ENCODE peak calls at places on chromosomes 7 and 10, in five cellular contexts. One of them, this sample, is unnamed.
A peak's percentile ranks its signal among the peaks of the same experiment; 100 is the strongest.

GRCh38 chr10:49690673-49691356 is 11.4 kb downstream of the C10orf53 start:
- DNase-seq in SK-N-SH: peak; percentile 70
- DNase-seq in A549: no peak
- DNase-seq in K562: no peak
- DNase-seq in H1: no peak
- DNase-seq in this sample: no peak

GRCh38 chr7:55594870-55595269 is 22.6 kb upstream of the VOPP1 start:
- DNase-seq in SK-N-SH: no peak
- DNase-seq in A549: no peak
- DNase-seq in K562: no peak
- DNase-seq in H1: no peak
- DNase-seq in this sample: no peak

GRCh38 chr7:28296571-28297483 is 115.5 kb upstream of the CREB5 start:
- DNase-seq in SK-N-SH: no peak
- DNase-seq in A549: peak; percentile 18
- DNase-seq in K562: peak; percentile 12
- DNase-seq in H1: peak; percentile 43
- DNase-seq in this sample: no peak

GRCh38 chr10:132634241-132634946 is 96.8 kb downstream of the INPP5A start:
- DNase-seq in SK-N-SH: no peak
- DNase-seq in A549: no peak
- DNase-seq in K562: no peak
- DNase-seq in H1: no peak
- DNase-seq in this sample: no peak

GRCh38 chr10:110504111-110504735 is 6.5 kb downstream of the DUSP5 start:
- DNase-seq in SK-N-SH: no peak
- DNase-seq in A549: no peak
- DNase-seq in K562: peak; percentile 44
- DNase-seq in H1: no peak
- DNase-seq in this sample: no peak

GRCh38 chr7:106848851-106849442 is 16.1 kb upstream of the PIK3CG start:
- DNase-seq in SK-N-SH: no peak
- DNase-seq in A549: no peak
- DNase-seq in K562: peak; percentile 57
- DNase-seq in H1: no peak
- DNase-seq in this sample: no peak

GRCh38 chr7:77995717-77996116 is 197.1 kb downstream of the PHTF2 start:
- DNase-seq in SK-N-SH: no peak
- DNase-seq in A549: no peak
- DNase-seq in K562: peak; percentile 56
- DNase-seq in H1: no peak
- DNase-seq in this sample: peak; percentile 13

GRCh38 chr7:27917774-27918314 is 177.9 kb downstream of the TAX1BP1 start:
- DNase-seq in SK-N-SH: no peak
- DNase-seq in A549: no peak
- DNase-seq in K562: no peak
- DNase-seq in H1: no peak
- DNase-seq in this sample: peak; percentile 19

GRCh38 chr7:86963599-86964230 is 95.7 kb downstream of the ELAPOR2 start:
- DNase-seq in SK-N-SH: no peak
- DNase-seq in A549: no peak
- DNase-seq in K562: no peak
- DNase-seq in H1: no peak
- DNase-seq in this sample: no peak

GRCh38 chr10:4127518-4128315 is 342.7 kb upstream of the KLF6 start:
- DNase-seq in SK-N-SH: no peak
- DNase-seq in A549: no peak
- DNase-seq in K562: no peak
- DNase-seq in H1: no peak
- DNase-seq in this sample: peak; percentile 26

GRCh38 chr10:103451091-103451801 is 924 bp downstream of the CALHM2 start:
- DNase-seq in SK-N-SH: peak; percentile 85
- DNase-seq in A549: peak; percentile 51
- DNase-seq in K562: peak; percentile 40
- DNase-seq in H1: no peak
- DNase-seq in this sample: no peak

GRCh38 chr7:142321391-142321790 is 63.5 kb upstream of the PRSS58 start:
- DNase-seq in SK-N-SH: no peak
- DNase-seq in A549: no peak
- DNase-seq in K562: no peak
- DNase-seq in H1: no peak
- DNase-seq in this sample: no peak

GRCh38 chr10:20004087-20004523 is 187.9 kb downstream of the PLXDC2 start:
- DNase-seq in SK-N-SH: peak; percentile 4
- DNase-seq in A549: no peak
- DNase-seq in K562: no peak
- DNase-seq in H1: no peak
- DNase-seq in this sample: no peak

GRCh38 chr7:50156163-50156562 is 63.1 kb upstream of the ZPBP start:
- DNase-seq in SK-N-SH: no peak
- DNase-seq in A549: no peak
- DNase-seq in K562: no peak
- DNase-seq in H1: no peak
- DNase-seq in this sample: no peak

GRCh38 chr7:29375641-29376562 is 181.3 kb downstream of the CHN2 start:
- DNase-seq in SK-N-SH: no peak
- DNase-seq in A549: no peak
- DNase-seq in K562: no peak
- DNase-seq in H1: no peak
- DNase-seq in this sample: peak; percentile 71

GRCh38 chr10:14815681-14816080 is 22.2 kb downstream of the CDNF start:
- DNase-seq in SK-N-SH: no peak
- DNase-seq in A549: no peak
- DNase-seq in K562: no peak
- DNase-seq in H1: no peak
- DNase-seq in this sample: no peak

GRCh38 chr10:49164587-49165188 is 23.5 kb downstream of the TMEM273 start:
- DNase-seq in SK-N-SH: peak; percentile 65
- DNase-seq in A549: peak; percentile 13
- DNase-seq in K562: peak; percentile 78
- DNase-seq in H1: no peak
- DNase-seq in this sample: peak; percentile 28

GRCh38 chr10:114877301-114877644 is 55.7 kb downstream of the FHIP2A start:
- DNase-seq in SK-N-SH: no peak
- DNase-seq in A549: no peak
- DNase-seq in K562: no peak
- DNase-seq in H1: no peak
- DNase-seq in this sample: no peak

GRCh38 chr10:114874827-114875541 is 53.4 kb downstream of the FHIP2A start:
- DNase-seq in SK-N-SH: peak; percentile 61
- DNase-seq in A549: no peak
- DNase-seq in K562: no peak
- DNase-seq in H1: no peak
- DNase-seq in this sample: peak; percentile 19

GRCh38 chr10:114879093-114879492 is 57.5 kb downstream of the FHIP2A start:
- DNase-seq in SK-N-SH: no peak
- DNase-seq in A549: no peak
- DNase-seq in K562: no peak
- DNase-seq in H1: no peak
- DNase-seq in this sample: no peak

GRCh38 chr10:114876169-114876568 is 54.6 kb downstream of the FHIP2A start:
- DNase-seq in SK-N-SH: no peak
- DNase-seq in A549: no peak
- DNase-seq in K562: no peak
- DNase-seq in H1: no peak
- DNase-seq in this sample: peak; percentile 62

GRCh38 chr10:114876602-114877300 is 55.2 kb downstream of the FHIP2A start:
- DNase-seq in SK-N-SH: peak; percentile 80
- DNase-seq in A549: peak; percentile 87
- DNase-seq in K562: peak; percentile 43
- DNase-seq in H1: peak; percentile 71
- DNase-seq in this sample: peak; percentile 57
- TF ChIP-seq MAX in SK-N-SH: no peak
- TF ChIP-seq MAX in A549: no peak
- TF ChIP-seq MAX in K562: no peak
- TF ChIP-seq MAX in H1: peak; percentile 18
- TF ChIP-seq MAX in this sample: no peak

GRCh38 chr7:151551820-151552219 is 32.1 kb upstream of the RHEB start:
- DNase-seq in SK-N-SH: no peak
- DNase-seq in A549: no peak
- DNase-seq in K562: no peak
- DNase-seq in H1: no peak
- DNase-seq in this sample: no peak

GRCh38 chr7:151549644-151550043 is 29.9 kb upstream of the RHEB start:
- DNase-seq in SK-N-SH: no peak
- DNase-seq in A549: no peak
- DNase-seq in K562: no peak
- DNase-seq in H1: no peak
- DNase-seq in this sample: no peak

GRCh38 chr7:151553356-151553755 is 33.7 kb upstream of the RHEB start:
- DNase-seq in SK-N-SH: no peak
- DNase-seq in A549: no peak
- DNase-seq in K562: no peak
- DNase-seq in H1: no peak
- DNase-seq in this sample: no peak

GRCh38 chr7:151550601-151551286 is 31.0 kb upstream of the RHEB start:
- DNase-seq in SK-N-SH: no peak
- DNase-seq in A549: peak; percentile 68
- DNase-seq in K562: no peak
- DNase-seq in H1: no peak
- DNase-seq in this sample: peak; percentile 23

GRCh38 chr7:151552352-151553028 is 32.8 kb upstream of the RHEB start:
- DNase-seq in SK-N-SH: no peak
- DNase-seq in A549: no peak
- DNase-seq in K562: no peak
- DNase-seq in H1: no peak
- DNase-seq in this sample: no peak
- TF ChIP-seq RFX5 in SK-N-SH: no peak
- TF ChIP-seq RFX5 in A549: no peak
- TF ChIP-seq RFX5 in K562: no peak
- TF ChIP-seq RFX5 in H1: no peak
- TF ChIP-seq RFX5 in this sample: no peak

GRCh38 chr10:100600218-100600617 is 64.5 kb downstream of the HIF1AN start:
- DNase-seq in SK-N-SH: no peak
- DNase-seq in A549: no peak
- DNase-seq in K562: no peak
- DNase-seq in H1: no peak
- DNase-seq in this sample: no peak
- TF ChIP-seq MAX in SK-N-SH: no peak
- TF ChIP-seq MAX in A549: no peak
- TF ChIP-seq MAX in K562: no peak
- TF ChIP-seq MAX in H1: no peak
- TF ChIP-seq MAX in this sample: no peak

GRCh38 chr10:71838264-71839211 is 12.5 kb downstream of the PSAP start:
- DNase-seq in SK-N-SH: no peak
- DNase-seq in A549: no peak
- DNase-seq in K562: peak; percentile 84
- DNase-seq in H1: no peak
- DNase-seq in this sample: no peak
- TF ChIP-seq RFX5 in SK-N-SH: no peak
- TF ChIP-seq RFX5 in A549: no peak
- TF ChIP-seq RFX5 in K562: no peak
- TF ChIP-seq RFX5 in H1: no peak
- TF ChIP-seq RFX5 in this sample: no peak